ENCODE peak calls at places on chromosomes 1 and 21, in four cellular contexts. One of them, this sample, is unnamed.

GRCh38 chr1:178867670-178868069 is 3.2 kb downstream of the ANGPTL1 start:
- DNase-seq in HEK293T: no peak
- DNase-seq in GM12878: no peak
- DNase-seq in HepG2: no peak
- DNase-seq in this sample: no peak

GRCh38 chr21:45559216-45560105 is 17.2 kb upstream of the SLC19A1 start:
- DNase-seq in HEK293T: no peak
- DNase-seq in HepG2: no peak
- DNase-seq in GM12878: no peak
- DNase-seq in this sample: no peak

GRCh38 chr1:152907686-152908601 is at the start of gene IVL:
- DNase-seq in HepG2: no peak
- DNase-seq in HEK293T: no peak
- DNase-seq in GM12878: peak; percentile 53
- DNase-seq in this sample: no peak

GRCh38 chr1:238492271-238492670 is 601.5 kb upstream of the ZP4 start:
- DNase-seq in GM12878: no peak
- DNase-seq in HEK293T: no peak
- DNase-seq in HepG2: no peak
- DNase-seq in this sample: no peak

GRCh38 chr1:180901221-180901990 is 11.3 kb upstream of the KIAA1614 start:
- DNase-seq in GM12878: no peak
- DNase-seq in HepG2: no peak
- DNase-seq in HEK293T: no peak
- DNase-seq in this sample: no peak

GRCh38 chr1:41700986-41701535 is 216.6 kb upstream of the EDN2 start:
- DNase-seq in HEK293T: no peak
- DNase-seq in HepG2: no peak
- DNase-seq in GM12878: no peak
- DNase-seq in this sample: no peak

GRCh38 chr1:113147073-113147625 is 74.2 kb downstream of the LRIG2 start:
- DNase-seq in HEK293T: no peak
- DNase-seq in GM12878: no peak
- DNase-seq in HepG2: no peak
- DNase-seq in this sample: no peak

GRCh38 chr1:176522310-176522846 is 59.4 kb downstream of the PAPPA2 start:
- DNase-seq in HepG2: no peak
- DNase-seq in GM12878: no peak
- DNase-seq in HEK293T: no peak
- DNase-seq in this sample: no peak

GRCh38 chr21:29144736-29145353 is 14.4 kb downstream of the MAP3K7CL start:
- DNase-seq in GM12878: no peak
- DNase-seq in HEK293T: no peak
- DNase-seq in HepG2: no peak
- DNase-seq in this sample: no peak

GRCh38 chr1:56331207-56331891 is 248.0 kb downstream of the PLPP3 start:
- DNase-seq in HepG2: peak; percentile 47
- DNase-seq in HEK293T: no peak
- DNase-seq in GM12878: no peak
- DNase-seq in this sample: no peak

GRCh38 chr1:159949123-159949522 is 3.7 kb upstream of the IGSF9 start:
- DNase-seq in GM12878: no peak
- DNase-seq in HepG2: no peak
- DNase-seq in HEK293T: no peak
- DNase-seq in this sample: no peak

GRCh38 chr1:3716351-3716750 is 35.9 kb upstream of the CCDC27 start:
- DNase-seq in HepG2: no peak
- DNase-seq in HEK293T: no peak
- DNase-seq in GM12878: no peak
- DNase-seq in this sample: no peak

GRCh38 chr1:236321101-236321500 is 39.3 kb upstream of the ERO1B start:
- DNase-seq in HEK293T: no peak
- DNase-seq in HepG2: no peak
- DNase-seq in GM12878: no peak
- DNase-seq in this sample: no peak

GRCh38 chr1:99669821-99670220 is 23.9 kb downstream of the PALMD start:
- DNase-seq in HepG2: no peak
- DNase-seq in HEK293T: no peak
- DNase-seq in GM12878: no peak
- DNase-seq in this sample: no peak

GRCh38 chr1:220810179-220810653 is 23.5 kb downstream of the MTARC1 start:
- DNase-seq in HEK293T: peak; percentile 73
- DNase-seq in GM12878: peak; percentile 8
- DNase-seq in HepG2: peak; percentile 47
- DNase-seq in this sample: peak; percentile 86

GRCh38 chr1:90709535-90709934 is 7.6 kb downstream of the BARHL2 start:
- DNase-seq in GM12878: no peak
- DNase-seq in HEK293T: no peak
- DNase-seq in HepG2: no peak
- DNase-seq in this sample: no peak

GRCh38 chr1:231213831-231214573 is 27.0 kb upstream of the GNPAT start:
- DNase-seq in GM12878: no peak
- DNase-seq in HepG2: no peak
- DNase-seq in HEK293T: no peak
- DNase-seq in this sample: no peak

GRCh38 chr21:46183910-46184624 is at the start of gene SPATC1L:
- DNase-seq in HEK293T: peak; percentile 72
- DNase-seq in GM12878: peak; percentile 39
- DNase-seq in HepG2: peak; percentile 24
- DNase-seq in this sample: peak; percentile 71

GRCh38 chr1:50271337-50271736 is 151.9 kb downstream of the DMRTA2 start:
- DNase-seq in HEK293T: no peak
- DNase-seq in HepG2: no peak
- DNase-seq in GM12878: no peak
- DNase-seq in this sample: no peak

GRCh38 chr1:9766759-9767442 is 56.9 kb downstream of the CLSTN1 start:
- DNase-seq in HEK293T: no peak
- DNase-seq in HepG2: no peak
- DNase-seq in GM12878: no peak
- DNase-seq in this sample: no peak
- TF ChIP-seq FOXK2 in HEK293T: no peak
- TF ChIP-seq FOXK2 in HepG2: no peak
- TF ChIP-seq FOXK2 in GM12878: no peak
- TF ChIP-seq FOXK2 in this sample: no peak

GRCh38 chr1:227227761-227228160 is 90.5 kb downstream of the CDC42BPA start:
- DNase-seq in HepG2: no peak
- DNase-seq in GM12878: no peak
- DNase-seq in HEK293T: no peak
- DNase-seq in this sample: no peak

GRCh38 chr1:227218870-227219578 is 99.3 kb downstream of the CDC42BPA start:
- DNase-seq in HEK293T: no peak
- DNase-seq in GM12878: no peak
- DNase-seq in HepG2: no peak
- DNase-seq in this sample: no peak

GRCh38 chr1:227219715-227220292 is 98.5 kb downstream of the CDC42BPA start:
- DNase-seq in HepG2: no peak
- DNase-seq in HEK293T: no peak
- DNase-seq in GM12878: no peak
- DNase-seq in this sample: no peak

GRCh38 chr1:227225715-227226346 is 92.5 kb downstream of the CDC42BPA start:
- DNase-seq in HepG2: no peak
- DNase-seq in HEK293T: no peak
- DNase-seq in GM12878: no peak
- DNase-seq in this sample: no peak

DNA sequence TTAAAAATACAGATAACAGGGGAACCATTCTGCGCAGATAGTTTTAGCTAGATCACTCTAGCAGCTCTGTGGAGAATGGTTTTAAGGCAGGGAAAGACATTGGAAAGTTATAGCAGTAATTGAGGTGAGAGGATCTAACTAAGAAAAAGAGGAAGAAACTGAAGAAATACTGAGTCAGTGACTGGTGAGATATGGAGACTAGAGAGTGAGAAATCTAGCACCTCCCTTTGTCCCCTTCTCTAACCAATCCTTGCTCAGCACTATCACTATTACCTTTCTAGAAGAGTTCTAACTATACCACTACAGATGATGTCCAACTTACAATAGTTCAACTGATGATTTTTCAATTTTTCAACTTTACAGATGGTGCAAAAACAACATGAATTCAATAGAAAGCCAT is 94.9 kb downstream of the CDC42BPA start:
- DNase-seq in HEK293T: no peak
- DNase-seq in HepG2: no peak
- DNase-seq in GM12878: no peak
- DNase-seq in this sample: peak; percentile 24
- TF ChIP-seq FOXK2 in HEK293T: no peak
- TF ChIP-seq FOXK2 in HepG2: no peak
- TF ChIP-seq FOXK2 in GM12878: no peak
- TF ChIP-seq FOXK2 in this sample: no peak

GRCh38 chr1:183812686-183813569 is 8.0 kb downstream of the RGL1 start:
- DNase-seq in HEK293T: no peak
- DNase-seq in HepG2: peak; percentile 82
- DNase-seq in GM12878: no peak
- DNase-seq in this sample: no peak
- TF ChIP-seq FOXK2 in HEK293T: no peak
- TF ChIP-seq FOXK2 in HepG2: no peak
- TF ChIP-seq FOXK2 in GM12878: no peak
- TF ChIP-seq FOXK2 in this sample: no peak

DNA sequence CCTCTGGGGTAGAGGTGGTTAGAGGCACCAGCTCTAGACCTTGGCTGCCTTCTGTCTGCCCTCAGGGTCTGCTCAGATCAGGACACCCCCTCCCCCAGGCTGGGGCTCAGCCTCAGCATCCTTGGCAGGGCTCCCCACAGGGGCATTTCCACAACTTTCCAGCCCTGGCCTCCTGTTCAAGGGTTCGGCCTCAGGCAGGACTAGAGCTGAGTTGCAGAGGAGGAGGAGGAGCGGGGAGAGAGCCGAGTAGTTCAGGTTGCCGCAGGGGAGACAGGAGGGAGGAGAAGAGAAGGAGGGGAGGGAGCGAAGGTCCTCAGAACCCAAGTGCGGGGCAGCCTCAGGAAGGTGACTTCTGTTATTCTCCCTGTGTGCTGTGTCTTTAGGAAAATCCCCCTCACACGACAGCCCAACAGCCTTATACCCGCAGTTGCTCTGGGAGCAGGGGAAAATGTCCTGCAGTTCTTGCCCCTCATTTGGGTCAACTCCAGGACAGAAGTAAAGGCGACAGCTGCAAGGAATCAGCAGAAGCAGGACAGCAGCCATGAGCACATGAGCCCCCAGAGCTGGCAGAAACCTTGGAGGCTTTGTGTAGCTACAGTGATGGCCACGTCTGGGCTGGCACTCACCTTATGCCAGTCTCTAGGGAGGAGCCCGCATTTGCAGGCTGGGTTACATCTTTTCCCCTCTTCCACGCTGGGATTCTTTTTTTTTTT is 46.5 kb upstream of the TENT5B start:
- DNase-seq in HEK293T: no peak
- DNase-seq in GM12878: no peak
- DNase-seq in HepG2: no peak
- DNase-seq in this sample: no peak
- TF ChIP-seq FOXK2 in HEK293T: no peak
- TF ChIP-seq FOXK2 in GM12878: no peak
- TF ChIP-seq FOXK2 in HepG2: no peak
- TF ChIP-seq FOXK2 in this sample: no peak

DNA sequence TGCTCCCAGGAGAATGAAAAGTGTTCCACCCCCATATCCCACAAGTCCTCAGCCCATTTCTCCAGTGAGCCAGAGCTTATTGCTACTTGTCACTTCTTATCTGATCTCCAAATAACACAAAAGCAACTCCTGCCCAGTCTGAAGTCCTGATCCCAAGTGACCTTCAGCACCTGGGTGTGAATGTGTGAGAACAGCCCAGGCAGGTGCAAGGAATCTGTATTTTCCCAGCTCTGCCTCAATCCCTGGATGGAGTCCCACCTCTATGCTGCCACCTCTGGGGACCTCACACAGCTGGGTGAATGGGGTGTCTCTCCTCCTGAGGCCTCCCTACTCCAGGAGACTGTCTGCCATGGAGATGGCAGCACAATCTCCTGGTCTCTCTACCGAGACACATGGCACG is 402.4 kb upstream of the PROX1 start:
- DNase-seq in HepG2: no peak
- DNase-seq in HEK293T: no peak
- DNase-seq in GM12878: no peak
- DNase-seq in this sample: no peak
- TF ChIP-seq FOXK2 in HepG2: no peak
- TF ChIP-seq FOXK2 in HEK293T: no peak
- TF ChIP-seq FOXK2 in GM12878: no peak
- TF ChIP-seq FOXK2 in this sample: no peak

GRCh38 chr1:171742577-171742922 is 685 bp upstream of the VAMP4 start:
- DNase-seq in HepG2: no peak
- DNase-seq in HEK293T: peak; percentile 42
- DNase-seq in GM12878: no peak
- DNase-seq in this sample: peak; percentile 54
- TF ChIP-seq FOXK2 in HepG2: no peak
- TF ChIP-seq FOXK2 in HEK293T: no peak
- TF ChIP-seq FOXK2 in GM12878: no peak
- TF ChIP-seq FOXK2 in this sample: peak; percentile 9

This sample was measured in K562.